ENCODE peak calls at places on chromosome 1, in seven cellular contexts. M is fibroblast of lung, U is GM12878, L is mammary epithelial cell, J is neural progenitor cell, D is body of pancreas, N is Peyer's patch. S is an unnamed sample.
A peak's percentile ranks its signal among the peaks of the same experiment; 100 is the strongest.

GRCh38 chr1:118275716-118276115 is 90.7 kb upstream of the SPAG17 start:
- DNase-seq in M (no peak), U (no peak), L (no peak), J (no peak), D (no peak), N (no peak), S (no peak)

GRCh38 chr1:30522031-30523004 is 201.1 kb downstream of the MATN1 start:
- DNase-seq in M (peak; percentile 86), U (no peak), L (peak; percentile 32), J (no peak), D (peak; percentile 21), N (peak; percentile 3), S (peak; percentile 62)

GRCh38 chr1:19081218-19081893 is 124.9 kb upstream of the IFFO2 start:
- DNase-seq in M (peak; percentile 69), U (no peak), L (no peak), J (no peak), D (no peak), N (no peak), S (peak; percentile 50)

GRCh38 chr1:76659171-76659940 is 207.9 kb upstream of the ST6GALNAC5 start:
- DNase-seq in M (peak; percentile 4), U (no peak), L (no peak), J (no peak), D (no peak), N (no peak), S (no peak)

GRCh38 chr1:19676438-19676922 is 11.8 kb downstream of the HTR6 start:
- DNase-seq in M (peak; percentile 70), U (no peak), L (peak; percentile 58), J (peak; percentile 92), D (peak; percentile 37), N (no peak), S (peak; percentile 49)

GRCh38 chr1:223742861-223743517 is 30.6 kb downstream of the CAPN2 start:
- DNase-seq in M (no peak), U (no peak), L (no peak), J (no peak), D (no peak), N (no peak), S (no peak)

GRCh38 chr1:192576190-192577144 is 894 bp downstream of the RGS1 start:
- DNase-seq in M (no peak), U (no peak), L (no peak), J (no peak), D (no peak), N (no peak), S (no peak)

GRCh38 chr1:54173681-54174080 is 20.9 kb upstream of the CDCP2 start:
- DNase-seq in M (no peak), U (no peak), L (no peak), J (peak; percentile 27), D (no peak), N (no peak), S (no peak)

GRCh38 chr1:9842781-9843575 is 19.2 kb upstream of the CLSTN1 start:
- DNase-seq in M (no peak), U (no peak), L (no peak), J (no peak), D (peak; percentile 41), N (no peak), S (no peak)

GRCh38 chr1:209886219-209886536 is 51.8 kb upstream of the SYT14 start:
- DNase-seq in M (no peak), U (no peak), L (no peak), J (no peak), D (no peak), N (no peak), S (no peak)

GRCh38 chr1:57204942-57205787 is 218.7 kb downstream of the DAB1 start:
- DNase-seq in M (no peak), U (no peak), L (no peak), J (peak; percentile 78), D (no peak), N (no peak), S (peak; percentile 57)

GRCh38 chr1:174413632-174414031 is 34.1 kb upstream of the GPR52 start:
- DNase-seq in M (peak; percentile 57), U (no peak), L (no peak), J (peak; percentile 58), D (no peak), N (no peak), S (no peak)

GRCh38 chr1:204923209-204923608 is 52.5 kb downstream of the NFASC start:
- DNase-seq in M (no peak), U (no peak), L (no peak), J (peak; percentile 24), D (no peak), N (no peak), S (no peak)

GRCh38 chr1:19260211-19261138 is 8.9 kb downstream of the MRTO4 start:
- DNase-seq in M (peak; percentile 69), U (no peak), L (no peak), J (no peak), D (no peak), N (no peak), S (peak; percentile 79)

GRCh38 chr1:178529364-178530036 is 16.6 kb downstream of the TEX35 start:
- DNase-seq in M (no peak), U (no peak), L (peak; percentile 78), J (no peak), D (no peak), N (no peak), S (peak; percentile 87)

GRCh38 chr1:39573736-39574624 is 2.6 kb downstream of the PABPC4 start:
- DNase-seq in M (peak; percentile 38), U (no peak), L (peak; percentile 7), J (no peak), D (no peak), N (no peak), S (peak; percentile 13)

GRCh38 chr1:39571178-39571483 is 5.5 kb downstream of the PABPC4 start:
- DNase-seq in M (no peak), U (no peak), L (no peak), J (no peak), D (no peak), N (no peak), S (no peak)

GRCh38 chr1:39572379-39573096 is 4.1 kb downstream of the PABPC4 start:
- DNase-seq in M (no peak), U (no peak), L (no peak), J (no peak), D (no peak), N (no peak), S (no peak)

GRCh38 chr1:39574646-39575045 is 1.9 kb downstream of the PABPC4 start:
- DNase-seq in M (peak; percentile 19), U (no peak), L (peak; percentile 14), J (no peak), D (peak; percentile 38), N (no peak), S (no peak)

DNA sequence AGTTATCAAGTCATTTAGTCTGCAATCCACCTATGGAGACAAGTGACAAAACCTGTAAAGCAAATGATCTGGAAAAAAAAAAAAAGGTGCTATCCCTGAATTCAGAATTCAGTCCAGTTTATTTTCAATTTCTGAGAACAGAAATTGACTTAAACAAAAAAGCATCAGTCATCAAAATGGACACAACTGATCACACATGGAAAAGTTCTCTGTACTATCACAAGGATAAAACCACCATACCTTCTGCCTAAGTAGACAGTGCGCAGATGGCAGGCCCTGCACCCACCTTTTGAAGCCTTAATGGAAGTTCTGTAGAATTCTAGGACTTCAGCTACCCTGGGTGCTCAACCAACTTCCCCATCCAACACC is 3.5 kb downstream of the PABPC4 start:
- DNase-seq in M (no peak), U (no peak), L (no peak), J (no peak), D (no peak), N (no peak), S (no peak)
- H3K36me3 ChIP-seq in M (peaks cover 29% of the 10 kb centered on the region), U (peaks cover 51% of the 10 kb centered on the region), L (peaks cover 55% of the 10 kb centered on the region), J (peaks cover 20% of the 10 kb centered on the region), D (peaks cover 27% of the 10 kb centered on the region), N (peaks cover 52% of the 10 kb centered on the region), S (peaks cover 30% of the 10 kb centered on the region)

DNA sequence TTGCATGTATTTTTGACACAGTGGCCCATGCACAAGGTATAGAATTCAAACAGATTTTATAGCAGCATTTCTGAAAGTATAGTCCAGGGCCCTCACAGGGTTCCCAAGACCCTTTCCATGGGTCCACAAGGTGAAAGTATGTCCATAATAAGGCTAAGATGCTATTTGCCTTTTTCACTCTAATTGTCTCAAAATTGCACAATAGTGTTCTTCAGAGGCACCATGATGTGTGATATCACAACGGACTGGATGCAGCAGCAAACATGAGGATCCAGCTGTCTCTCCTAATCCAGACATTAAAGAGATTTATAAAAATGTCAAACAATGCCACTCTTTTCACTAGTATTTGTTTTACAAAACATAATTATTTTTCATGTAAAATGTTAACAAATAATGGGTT is 88.8 kb upstream of the PRDX6 start:
- DNase-seq in M (no peak), U (no peak), L (no peak), J (no peak), D (no peak), N (no peak), S (no peak)
- H3K27me3 ChIP-seq in M (no peaks in the 10 kb centered on the region), U (no peaks in the 10 kb centered on the region), L (no peaks in the 10 kb centered on the region), J (no peaks in the 10 kb centered on the region), D (no peaks in the 10 kb centered on the region), N (no peaks in the 10 kb centered on the region), S (no peaks in the 10 kb centered on the region)

DNA sequence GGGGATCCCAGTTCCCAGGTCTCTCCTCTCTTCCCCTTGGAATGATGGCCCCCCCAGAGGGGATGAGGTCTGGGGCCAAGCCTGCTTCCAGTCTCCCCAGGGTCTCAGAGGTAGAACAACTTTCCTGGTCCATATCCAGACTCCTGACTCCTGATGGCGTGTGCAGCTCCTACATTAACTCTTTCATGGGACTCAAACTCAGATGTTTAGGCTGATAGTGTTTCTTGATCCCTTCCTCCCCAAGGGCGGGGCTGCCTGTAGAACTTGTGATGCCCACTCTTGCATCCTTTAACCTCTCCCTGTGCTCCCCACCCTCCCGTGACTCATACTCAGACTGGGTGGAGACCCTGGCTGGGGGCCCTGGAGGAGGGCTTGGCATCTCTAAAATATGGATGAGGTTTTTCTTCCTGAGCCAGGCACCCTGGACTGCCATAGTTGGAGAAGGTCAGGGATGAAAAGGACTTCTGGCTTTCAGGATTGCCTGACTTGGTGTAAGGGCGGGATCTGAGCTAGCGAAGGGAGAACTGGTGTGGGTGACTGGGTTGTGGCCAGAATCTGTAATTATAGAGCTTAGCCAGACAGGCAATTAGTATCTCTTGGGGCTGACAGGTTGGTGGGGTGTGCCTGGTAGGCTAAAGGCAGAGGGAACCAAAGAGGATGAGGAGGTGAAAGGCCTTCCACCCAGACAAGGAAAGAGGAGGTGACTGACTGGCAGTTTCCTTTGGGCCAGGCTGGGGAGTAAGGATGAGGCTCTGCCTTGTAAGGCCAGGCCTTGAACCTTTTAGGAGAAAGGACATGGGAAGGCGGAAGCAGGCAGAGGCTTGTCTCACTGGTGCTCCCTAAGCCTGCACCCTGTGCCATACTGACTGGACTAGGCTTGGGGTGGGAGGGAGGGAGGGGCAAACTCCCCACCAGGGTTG is 1.5 kb downstream of the ATP8B2 start:
- DNase-seq in M (peak; percentile 93), U (no peak), L (peak; percentile 16), J (no peak), D (no peak), N (no peak), S (peak; percentile 46)
- TF ChIP-seq CTCF in M (no peak), U (no peak), L (no peak), J (no peak), D (no peak), N (no peak), S (no peak)

DNA sequence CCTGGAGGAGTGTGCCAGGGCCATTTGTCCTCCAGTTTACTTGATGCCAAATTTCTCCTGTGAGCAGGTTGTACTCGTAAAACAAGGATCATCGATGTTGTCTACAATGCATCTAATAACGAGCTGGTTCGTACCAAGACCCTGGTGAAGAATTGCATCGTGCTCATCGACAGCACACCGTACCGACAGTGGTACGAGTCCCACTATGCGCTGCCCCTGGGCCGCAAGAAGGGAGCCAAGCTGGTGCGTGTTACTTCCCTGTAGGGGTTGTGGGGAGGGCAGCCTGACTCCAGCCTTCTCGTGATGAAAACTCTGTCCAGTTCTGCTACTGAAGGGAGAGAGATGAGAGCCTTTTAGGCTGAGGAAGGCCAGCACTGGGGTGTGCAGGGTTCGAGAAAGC is 2.2 kb downstream of the RPS8 start:
- DNase-seq in M (no peak), U (no peak), L (no peak), J (no peak), D (no peak), N (no peak), S (no peak)
- H3K36me3 ChIP-seq in M (peaks cover 22% of the 10 kb centered on the region), U (peaks cover 30% of the 10 kb centered on the region), L (peaks cover 24% of the 10 kb centered on the region), J (peaks cover 8% of the 10 kb centered on the region), D (peaks cover 20% of the 10 kb centered on the region), N (peaks cover 42% of the 10 kb centered on the region), S (peaks cover 28% of the 10 kb centered on the region)